ENCODE peak calls at places on chromosomes 3 and 15, in nine cellular contexts. T, Q, I, R, J, Y, F, B and P are unnamed samples.

GRCh38 chr15:72117448-72117697 is 577 bp downstream of the MYO9A start:
- DNase-seq in T (peak; percentile 79), Q (no peak), I (peak; percentile 50), R (peak; percentile 85), J (peak; percentile 65), Y (peak; percentile 74), F (peak; percentile 84), B (peak; percentile 33), P (peak; percentile 42)

GRCh38 chr3:168116279-168116678 is 20.6 kb upstream of the GOLIM4 start:
- DNase-seq in T (no peak), Q (no peak), I (no peak), R (peak; percentile 75), J (no peak), Y (no peak), F (peak; percentile 67), B (no peak), P (no peak)

GRCh38 chr3:56997675-56998074 is 62.8 kb upstream of the SPATA12 start:
- DNase-seq in T (peak; percentile 51), Q (no peak), I (no peak), R (no peak), J (no peak), Y (no peak), F (no peak), B (no peak), P (no peak)

GRCh38 chr3:9168230-9168629 is 81.2 kb downstream of the SRGAP3 start:
- DNase-seq in T (no peak), Q (no peak), I (no peak), R (peak; percentile 32), J (no peak), Y (no peak), F (peak; percentile 70), B (no peak), P (no peak)

GRCh38 chr15:70906842-70907241 is 14.2 kb downstream of the LRRC49 start:
- DNase-seq in T (peak; percentile 47), Q (no peak), I (no peak), R (no peak), J (no peak), Y (no peak), F (no peak), B (no peak), P (no peak)

GRCh38 chr15:39855400-39855799 is 64.7 kb downstream of the GPR176 start:
- DNase-seq in T (no peak), Q (no peak), I (no peak), R (no peak), J (no peak), Y (no peak), F (no peak), B (no peak), P (no peak)

GRCh38 chr3:172550347-172550943 is 27.2 kb upstream of the TNFSF10 start:
- DNase-seq in T (peak; percentile 71), Q (no peak), I (peak; percentile 42), R (no peak), J (no peak), Y (peak; percentile 33), F (peak; percentile 98), B (peak; percentile 76), P (no peak)

GRCh38 chr3:129087138-129087702 is 26.6 kb downstream of the GP9 start:
- DNase-seq in T (peak; percentile 7), Q (no peak), I (no peak), R (no peak), J (no peak), Y (no peak), F (peak; percentile 16), B (no peak), P (no peak)

GRCh38 chr3:56862352-56863062 is 60.8 kb upstream of the ARHGEF3 start:
- DNase-seq in T (peak; percentile 31), Q (no peak), I (no peak), R (no peak), J (no peak), Y (no peak), F (peak; percentile 79), B (no peak), P (no peak)

GRCh38 chr3:173920386-173920785 is 522.8 kb downstream of the NLGN1 start:
- DNase-seq in T (no peak), Q (no peak), I (no peak), R (no peak), J (no peak), Y (no peak), F (no peak), B (no peak), P (no peak)